ENCODE peak calls at places on chromosomes 7 and 10, in six cellular contexts. One of them, this sample, is unnamed.

GRCh38 chr10:60206735-60207134 is 182.9 kb downstream of the ANK3 start:
- DNase-seq in H1: no peak
- DNase-seq in A549: no peak
- DNase-seq in HepG2: no peak
- DNase-seq in stomach: no peak
- DNase-seq in transverse colon: peak; percentile 72
- DNase-seq in this sample: no peak

GRCh38 chr10:80319725-80320290 is 30.4 kb upstream of the MAT1A start:
- DNase-seq in transverse colon: no peak
- DNase-seq in A549: no peak
- DNase-seq in HepG2: no peak
- DNase-seq in H1: no peak
- DNase-seq in stomach: no peak
- DNase-seq in this sample: no peak

GRCh38 chr7:151352512-151352911 is 10.9 kb downstream of the NUB1 start:
- DNase-seq in H1: no peak
- DNase-seq in stomach: no peak
- DNase-seq in transverse colon: no peak
- DNase-seq in HepG2: no peak
- DNase-seq in A549: no peak
- DNase-seq in this sample: no peak

GRCh38 chr7:142813699-142814098 is 41.2 kb upstream of the EPHB6 start:
- DNase-seq in H1: no peak
- DNase-seq in HepG2: no peak
- DNase-seq in stomach: no peak
- DNase-seq in A549: no peak
- DNase-seq in transverse colon: no peak
- DNase-seq in this sample: no peak

GRCh38 chr10:114605155-114605797 is 52.8 kb downstream of the ABLIM1 start:
- DNase-seq in A549: peak; percentile 20
- DNase-seq in H1: no peak
- DNase-seq in HepG2: peak; percentile 68
- DNase-seq in stomach: no peak
- DNase-seq in transverse colon: no peak
- DNase-seq in this sample: no peak

GRCh38 chr10:11687357-11687771 is 54.8 kb upstream of the ECHDC3 start:
- DNase-seq in stomach: no peak
- DNase-seq in transverse colon: no peak
- DNase-seq in HepG2: no peak
- DNase-seq in A549: no peak
- DNase-seq in H1: no peak
- DNase-seq in this sample: no peak

GRCh38 chr10:28841625-28842024 is 164.3 kb downstream of the BAMBI start:
- DNase-seq in H1: no peak
- DNase-seq in A549: peak; percentile 13
- DNase-seq in HepG2: no peak
- DNase-seq in transverse colon: no peak
- DNase-seq in stomach: no peak
- DNase-seq in this sample: no peak

GRCh38 chr10:123462760-123463159 is 203.4 kb upstream of the GPR26 start:
- DNase-seq in H1: no peak
- DNase-seq in transverse colon: no peak
- DNase-seq in HepG2: no peak
- DNase-seq in stomach: no peak
- DNase-seq in A549: no peak
- DNase-seq in this sample: no peak

GRCh38 chr10:103442031-103442461 is 10.1 kb downstream of the CALHM2 start:
- DNase-seq in stomach: no peak
- DNase-seq in A549: no peak
- DNase-seq in transverse colon: no peak
- DNase-seq in H1: no peak
- DNase-seq in HepG2: no peak
- DNase-seq in this sample: peak; percentile 11

GRCh38 chr10:47311193-47311899 is 10.9 kb upstream of the GDF2 start:
- DNase-seq in HepG2: no peak
- DNase-seq in stomach: peak; percentile 84
- DNase-seq in transverse colon: peak; percentile 77
- DNase-seq in A549: peak; percentile 9
- DNase-seq in H1: no peak
- DNase-seq in this sample: no peak

GRCh38 chr10:111082102-111082975 is 5.5 kb downstream of the ADRA2A start:
- DNase-seq in transverse colon: no peak
- DNase-seq in A549: no peak
- DNase-seq in HepG2: no peak
- DNase-seq in stomach: no peak
- DNase-seq in H1: peak; percentile 45
- DNase-seq in this sample: no peak

GRCh38 chr7:146028251-146028750 is 88.3 kb upstream of the CNTNAP2 start:
- DNase-seq in H1: no peak
- DNase-seq in stomach: no peak
- DNase-seq in A549: no peak
- DNase-seq in HepG2: no peak
- DNase-seq in transverse colon: no peak
- DNase-seq in this sample: no peak

GRCh38 chr7:131882321-131882720 is 325.9 kb upstream of the PODXL start:
- DNase-seq in A549: no peak
- DNase-seq in stomach: no peak
- DNase-seq in HepG2: no peak
- DNase-seq in transverse colon: no peak
- DNase-seq in H1: no peak
- DNase-seq in this sample: no peak

GRCh38 chr10:28036587-28036986 is 37.7 kb upstream of the ODAD2 start:
- DNase-seq in HepG2: no peak
- DNase-seq in H1: no peak
- DNase-seq in stomach: no peak
- DNase-seq in A549: no peak
- DNase-seq in transverse colon: no peak
- DNase-seq in this sample: no peak

GRCh38 chr10:117431160-117431559 is 55.9 kb upstream of the PDZD8 start:
- DNase-seq in transverse colon: no peak
- DNase-seq in stomach: no peak
- DNase-seq in A549: peak; percentile 53
- DNase-seq in H1: no peak
- DNase-seq in HepG2: no peak
- DNase-seq in this sample: no peak

GRCh38 chr7:157299613-157300405 is 37.0 kb upstream of the DNAJB6 start:
- DNase-seq in A549: peak; percentile 87
- DNase-seq in transverse colon: no peak
- DNase-seq in HepG2: no peak
- DNase-seq in H1: no peak
- DNase-seq in stomach: no peak
- DNase-seq in this sample: no peak

GRCh38 chr10:71971311-71971731 is 7.1 kb downstream of the CHST3 start:
- DNase-seq in transverse colon: no peak
- DNase-seq in HepG2: no peak
- DNase-seq in H1: no peak
- DNase-seq in A549: no peak
- DNase-seq in stomach: no peak
- DNase-seq in this sample: no peak

GRCh38 chr10:71970869-71971268 is 6.7 kb downstream of the CHST3 start:
- DNase-seq in transverse colon: no peak
- DNase-seq in A549: no peak
- DNase-seq in stomach: no peak
- DNase-seq in H1: no peak
- DNase-seq in HepG2: no peak
- DNase-seq in this sample: no peak

GRCh38 chr10:71970331-71970730 is 6.1 kb downstream of the CHST3 start:
- DNase-seq in A549: peak; percentile 79
- DNase-seq in H1: peak; percentile 77
- DNase-seq in stomach: peak; percentile 75
- DNase-seq in HepG2: no peak
- DNase-seq in transverse colon: no peak
- DNase-seq in this sample: peak; percentile 60

GRCh38 chr10:71972746-71973695 is 8.8 kb downstream of the CHST3 start:
- DNase-seq in HepG2: no peak
- DNase-seq in H1: no peak
- DNase-seq in stomach: no peak
- DNase-seq in A549: no peak
- DNase-seq in transverse colon: no peak
- DNase-seq in this sample: no peak

DNA sequence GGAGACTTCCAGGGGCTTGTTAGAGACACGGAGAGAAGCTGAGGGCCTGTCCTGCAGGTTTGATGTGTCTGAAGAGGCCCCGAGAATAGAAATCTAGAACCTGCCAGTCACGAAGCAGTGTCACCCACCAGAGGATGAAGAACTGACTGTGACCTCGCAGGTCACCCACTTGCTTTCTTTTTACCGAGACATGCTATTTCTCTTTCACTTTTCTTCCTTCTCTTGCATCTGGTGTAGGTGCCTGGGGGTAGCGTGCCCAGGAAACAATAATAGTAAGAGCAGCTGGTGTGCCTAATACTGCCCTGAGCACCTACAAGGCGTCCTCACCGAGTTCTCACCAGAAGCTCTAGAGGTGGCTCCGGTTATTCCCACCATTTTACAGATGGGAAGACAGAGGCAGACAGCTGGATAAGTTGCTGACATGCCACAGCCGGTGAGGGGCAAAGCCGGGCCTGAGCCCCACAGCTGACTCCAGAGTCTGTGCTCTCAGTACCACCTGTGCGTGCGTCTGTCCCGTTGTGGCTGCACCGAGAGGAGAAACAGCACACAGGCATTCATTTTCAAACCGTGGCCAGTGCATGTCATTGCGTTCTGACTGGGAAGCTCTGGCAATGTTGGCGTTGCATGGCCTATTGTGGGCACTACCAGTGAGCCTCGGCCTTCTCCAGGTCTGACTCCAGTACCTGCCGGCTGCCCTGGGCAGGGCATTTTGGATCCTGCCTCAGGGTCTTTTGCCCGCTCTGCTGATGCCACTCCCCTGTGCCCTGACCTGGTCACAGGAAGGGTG is 7.8 kb downstream of the CHST3 start:
- DNase-seq in transverse colon: no peak
- DNase-seq in stomach: no peak
- DNase-seq in HepG2: no peak
- DNase-seq in H1: no peak
- DNase-seq in A549: no peak
- DNase-seq in this sample: no peak
- H3K4me1 ChIP-seq in transverse colon: peaks cover 35% of the 10 kb centered on the region
- H3K4me1 ChIP-seq in stomach: peaks cover 100% of the 10 kb centered on the region
- H3K4me1 ChIP-seq in HepG2: peaks cover 71% of the 10 kb centered on the region
- H3K4me1 ChIP-seq in H1: peaks cover 6% of the 10 kb centered on the region
- H3K4me1 ChIP-seq in A549: peaks cover 100% of the 10 kb centered on the region
- H3K4me1 ChIP-seq in this sample: no peaks in the 10 kb centered on the region

GRCh38 chr7:117672433-117672832 is 192.6 kb downstream of the CFTR start:
- DNase-seq in HepG2: no peak
- DNase-seq in stomach: no peak
- DNase-seq in H1: no peak
- DNase-seq in A549: no peak
- DNase-seq in transverse colon: no peak
- DNase-seq in this sample: no peak

GRCh38 chr7:117673367-117673766 is 193.5 kb downstream of the CFTR start:
- DNase-seq in transverse colon: peak; percentile 71
- DNase-seq in H1: peak; percentile 69
- DNase-seq in A549: no peak
- DNase-seq in HepG2: no peak
- DNase-seq in stomach: peak; percentile 35
- DNase-seq in this sample: no peak

GRCh38 chr7:117673839-117674238 is 194.0 kb downstream of the CFTR start:
- DNase-seq in transverse colon: no peak
- DNase-seq in H1: no peak
- DNase-seq in stomach: no peak
- DNase-seq in HepG2: peak; percentile 7
- DNase-seq in A549: peak; percentile 60
- DNase-seq in this sample: no peak

GRCh38 chr7:117674617-117675016 is 194.8 kb downstream of the CFTR start:
- DNase-seq in A549: no peak
- DNase-seq in transverse colon: no peak
- DNase-seq in HepG2: no peak
- DNase-seq in stomach: no peak
- DNase-seq in H1: no peak
- DNase-seq in this sample: no peak

DNA sequence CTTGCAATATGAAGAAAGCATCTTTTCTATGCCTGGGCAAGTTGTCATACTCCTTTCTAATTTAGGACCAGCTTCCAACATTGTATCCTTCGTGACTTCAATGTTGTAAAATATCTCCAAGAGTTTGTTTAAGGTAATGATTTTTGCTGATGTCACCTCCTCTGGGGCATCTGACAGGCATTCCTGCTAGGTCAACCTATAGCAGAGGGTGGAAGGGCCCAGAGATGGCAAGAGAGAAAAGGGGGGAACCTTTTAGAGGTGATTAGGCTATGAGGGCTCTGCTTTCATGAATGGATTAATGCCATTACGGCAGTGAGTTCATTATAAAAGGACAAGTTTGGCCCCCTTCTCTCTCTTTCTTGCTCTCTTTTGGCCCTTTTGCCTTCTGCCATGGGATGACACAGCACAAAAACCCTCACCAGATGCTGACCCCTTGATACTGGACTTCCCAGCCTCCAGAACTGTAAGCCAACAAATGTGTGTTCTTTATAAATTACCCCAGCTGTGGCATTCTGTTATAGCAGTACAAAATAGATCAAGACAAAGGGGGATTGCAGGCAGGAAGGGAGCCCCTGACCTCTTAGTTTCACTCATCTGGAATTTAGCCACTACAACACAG is 195.8 kb downstream of the CFTR start:
- DNase-seq in transverse colon: no peak
- DNase-seq in HepG2: no peak
- DNase-seq in stomach: no peak
- DNase-seq in A549: peak; percentile 16
- DNase-seq in H1: no peak
- DNase-seq in this sample: no peak
- TF ChIP-seq POLR2A in transverse colon: no peak
- TF ChIP-seq POLR2A in HepG2: no peak
- TF ChIP-seq POLR2A in stomach: no peak
- TF ChIP-seq POLR2A in A549: no peak
- TF ChIP-seq POLR2A in H1: no peak
- TF ChIP-seq POLR2A in this sample: no peak

GRCh38 chr10:72291019-72291532 is 17.4 kb downstream of the DDIT4 start:
- DNase-seq in transverse colon: no peak
- DNase-seq in A549: no peak
- DNase-seq in HepG2: no peak
- DNase-seq in H1: no peak
- DNase-seq in stomach: no peak
- DNase-seq in this sample: no peak

GRCh38 chr10:72295330-72295910 is 21.7 kb downstream of the DDIT4 start:
- DNase-seq in H1: no peak
- DNase-seq in transverse colon: no peak
- DNase-seq in HepG2: no peak
- DNase-seq in stomach: no peak
- DNase-seq in A549: no peak
- DNase-seq in this sample: no peak

GRCh38 chr10:72297281-72297967 is 23.7 kb downstream of the DDIT4 start:
- DNase-seq in transverse colon: peak; percentile 91
- DNase-seq in H1: no peak
- DNase-seq in HepG2: no peak
- DNase-seq in stomach: peak; percentile 79
- DNase-seq in A549: peak; percentile 96
- DNase-seq in this sample: peak; percentile 76

GRCh38 chr10:72297968-72298773 is 24.4 kb downstream of the DDIT4 start:
- DNase-seq in transverse colon: peak; percentile 98
- DNase-seq in A549: peak; percentile 99
- DNase-seq in HepG2: no peak
- DNase-seq in stomach: peak; percentile 98
- DNase-seq in H1: peak; percentile 96
- DNase-seq in this sample: peak; percentile 97

GRCh38 chr10:72292223-72292691 is 18.5 kb downstream of the DDIT4 start:
- DNase-seq in HepG2: no peak
- DNase-seq in A549: peak; percentile 76
- DNase-seq in transverse colon: peak; percentile 61
- DNase-seq in stomach: peak; percentile 52
- DNase-seq in H1: no peak
- DNase-seq in this sample: no peak
- TF ChIP-seq EP300 in HepG2: no peak
- TF ChIP-seq EP300 in A549: no peak
- TF ChIP-seq EP300 in transverse colon: no peak
- TF ChIP-seq EP300 in stomach: no peak
- TF ChIP-seq EP300 in H1: no peak
- TF ChIP-seq EP300 in this sample: no peak

GRCh38 chr7:155188357-155188756 is 109.3 kb upstream of the INSIG1 start:
- DNase-seq in A549: no peak
- DNase-seq in transverse colon: no peak
- DNase-seq in HepG2: no peak
- DNase-seq in stomach: no peak
- DNase-seq in H1: no peak
- DNase-seq in this sample: no peak
- H3K4me1 ChIP-seq in A549: no peaks in the 10 kb centered on the region
- H3K4me1 ChIP-seq in transverse colon: no peaks in the 10 kb centered on the region
- H3K4me1 ChIP-seq in HepG2: no peaks in the 10 kb centered on the region
- H3K4me1 ChIP-seq in stomach: peaks cover 8% of the 10 kb centered on the region
- H3K4me1 ChIP-seq in H1: no peaks in the 10 kb centered on the region
- H3K4me1 ChIP-seq in this sample: peaks cover 4% of the 10 kb centered on the region

This sample was measured in tibial nerve.